ENCODE peak calls at places on chromosomes 4 and X, in ten cellular contexts. One of them, this sample, is unnamed.

GRCh38 chr4:154367659-154368058 is 123.9 kb downstream of the DCHS2 start:
- DNase-seq in breast epithelium: no peak
- DNase-seq in fibroblast of the aortic adventitia: no peak
- DNase-seq in endothelial cell: no peak
- DNase-seq in GM20000: no peak
- DNase-seq in BJ: no peak
- DNase-seq in lower lobe of right lung: no peak
- DNase-seq in coronary artery: no peak
- DNase-seq in tibial artery: no peak
- DNase-seq in neural crest cell: no peak
- DNase-seq in this sample: no peak

GRCh38 chrX:63299596-63299995 is 51.5 kb downstream of the SPIN4 start:
- DNase-seq in tibial artery: no peak
- DNase-seq in breast epithelium: no peak
- DNase-seq in BJ: no peak
- DNase-seq in fibroblast of the aortic adventitia: no peak
- DNase-seq in GM20000: no peak
- DNase-seq in lower lobe of right lung: no peak
- DNase-seq in neural crest cell: no peak
- DNase-seq in coronary artery: no peak
- DNase-seq in endothelial cell: no peak
- DNase-seq in this sample: no peak

GRCh38 chr4:72357908-72358307 is 211.1 kb downstream of the ADAMTS3 start:
- DNase-seq in GM20000: no peak
- DNase-seq in lower lobe of right lung: no peak
- DNase-seq in neural crest cell: no peak
- DNase-seq in tibial artery: no peak
- DNase-seq in breast epithelium: no peak
- DNase-seq in coronary artery: no peak
- DNase-seq in fibroblast of the aortic adventitia: no peak
- DNase-seq in endothelial cell: no peak
- DNase-seq in BJ: no peak
- DNase-seq in this sample: no peak

GRCh38 chr4:17475481-17475880 is 36.4 kb downstream of the QDPR start:
- DNase-seq in GM20000: no peak
- DNase-seq in BJ: no peak
- DNase-seq in lower lobe of right lung: no peak
- DNase-seq in breast epithelium: no peak
- DNase-seq in neural crest cell: no peak
- DNase-seq in endothelial cell: no peak
- DNase-seq in fibroblast of the aortic adventitia: peak
- DNase-seq in tibial artery: no peak
- DNase-seq in coronary artery: no peak
- DNase-seq in this sample: no peak

GRCh38 chr4:31408136-31408535 is 688.0 kb downstream of the PCDH7 start:
- DNase-seq in tibial artery: no peak
- DNase-seq in breast epithelium: no peak
- DNase-seq in BJ: no peak
- DNase-seq in fibroblast of the aortic adventitia: no peak
- DNase-seq in GM20000: no peak
- DNase-seq in lower lobe of right lung: no peak
- DNase-seq in coronary artery: no peak
- DNase-seq in neural crest cell: no peak
- DNase-seq in endothelial cell: no peak
- DNase-seq in this sample: no peak

GRCh38 chr4:152938237-152938969 is 2.3 kb downstream of the FHDC1 start:
- DNase-seq in endothelial cell: no peak
- DNase-seq in GM20000: peak
- DNase-seq in neural crest cell: no peak
- DNase-seq in coronary artery: no peak
- DNase-seq in breast epithelium: no peak
- DNase-seq in BJ: no peak
- DNase-seq in tibial artery: no peak
- DNase-seq in fibroblast of the aortic adventitia: no peak
- DNase-seq in lower lobe of right lung: no peak
- DNase-seq in this sample: no peak

GRCh38 chrX:112011376-112011775 is 71.2 kb downstream of the TRPC5 start:
- DNase-seq in coronary artery: no peak
- DNase-seq in fibroblast of the aortic adventitia: no peak
- DNase-seq in GM20000: no peak
- DNase-seq in endothelial cell: no peak
- DNase-seq in lower lobe of right lung: no peak
- DNase-seq in neural crest cell: no peak
- DNase-seq in BJ: no peak
- DNase-seq in tibial artery: no peak
- DNase-seq in breast epithelium: no peak
- DNase-seq in this sample: no peak

GRCh38 chr4:88818650-88819470 is 121.2 kb upstream of the NAP1L5 start:
- DNase-seq in endothelial cell: peak
- DNase-seq in breast epithelium: no peak
- DNase-seq in fibroblast of the aortic adventitia: peak
- DNase-seq in BJ: no peak
- DNase-seq in GM20000: peak
- DNase-seq in lower lobe of right lung: no peak
- DNase-seq in tibial artery: no peak
- DNase-seq in coronary artery: no peak
- DNase-seq in neural crest cell: no peak
- DNase-seq in this sample: no peak

GRCh38 chr4:19030048-19030447 is 1008.5 kb upstream of the LCORL start:
- DNase-seq in fibroblast of the aortic adventitia: no peak
- DNase-seq in lower lobe of right lung: no peak
- DNase-seq in neural crest cell: no peak
- DNase-seq in BJ: no peak
- DNase-seq in tibial artery: no peak
- DNase-seq in endothelial cell: no peak
- DNase-seq in coronary artery: no peak
- DNase-seq in GM20000: no peak
- DNase-seq in breast epithelium: no peak
- DNase-seq in this sample: no peak

GRCh38 chr4:88697113-88697512 is 516 bp downstream of the NAP1L5 start:
- DNase-seq in BJ: no peak
- DNase-seq in tibial artery: no peak
- DNase-seq in fibroblast of the aortic adventitia: peak
- DNase-seq in neural crest cell: no peak
- DNase-seq in breast epithelium: no peak
- DNase-seq in endothelial cell: no peak
- DNase-seq in lower lobe of right lung: no peak
- DNase-seq in coronary artery: no peak
- DNase-seq in GM20000: no peak
- DNase-seq in this sample: no peak

GRCh38 chr4:79578613-79579012 is 170.6 kb upstream of the GK2 start:
- DNase-seq in BJ: no peak
- DNase-seq in coronary artery: no peak
- DNase-seq in lower lobe of right lung: peak
- DNase-seq in GM20000: no peak
- DNase-seq in endothelial cell: no peak
- DNase-seq in neural crest cell: no peak
- DNase-seq in fibroblast of the aortic adventitia: no peak
- DNase-seq in breast epithelium: no peak
- DNase-seq in tibial artery: no peak
- DNase-seq in this sample: no peak

GRCh38 chr4:140755811-140756291 is 334 bp downstream of the TBC1D9 start:
- DNase-seq in coronary artery: peak
- DNase-seq in breast epithelium: peak
- DNase-seq in endothelial cell: peak
- DNase-seq in tibial artery: peak
- DNase-seq in fibroblast of the aortic adventitia: peak
- DNase-seq in lower lobe of right lung: peak
- DNase-seq in BJ: no peak
- DNase-seq in neural crest cell: peak
- DNase-seq in GM20000: peak
- DNase-seq in this sample: no peak
- TF ChIP-seq CTCF in coronary artery: no peak
- TF ChIP-seq CTCF in breast epithelium: no peak
- TF ChIP-seq CTCF in endothelial cell: no peak
- TF ChIP-seq CTCF in tibial artery: no peak
- TF ChIP-seq CTCF in fibroblast of the aortic adventitia: no peak
- TF ChIP-seq CTCF in lower lobe of right lung: no peak
- TF ChIP-seq CTCF in BJ: no peak
- TF ChIP-seq CTCF in neural crest cell: peak
- TF ChIP-seq CTCF in GM20000: no peak
- TF ChIP-seq CTCF in this sample: no peak

GRCh38 chr4:177339794-177340374 is 30.2 kb downstream of the NEIL3 start:
- DNase-seq in neural crest cell: no peak
- DNase-seq in coronary artery: no peak
- DNase-seq in breast epithelium: no peak
- DNase-seq in lower lobe of right lung: no peak
- DNase-seq in BJ: no peak
- DNase-seq in endothelial cell: no peak
- DNase-seq in GM20000: peak
- DNase-seq in tibial artery: no peak
- DNase-seq in fibroblast of the aortic adventitia: peak
- DNase-seq in this sample: peak
- TF ChIP-seq CTCF in neural crest cell: peak
- TF ChIP-seq CTCF in coronary artery: peak
- TF ChIP-seq CTCF in breast epithelium: no peak
- TF ChIP-seq CTCF in lower lobe of right lung: peak
- TF ChIP-seq CTCF in BJ: peak
- TF ChIP-seq CTCF in endothelial cell: peak
- TF ChIP-seq CTCF in GM20000: peak
- TF ChIP-seq CTCF in tibial artery: peak
- TF ChIP-seq CTCF in fibroblast of the aortic adventitia: peak
- TF ChIP-seq CTCF in this sample: peak

DNA sequence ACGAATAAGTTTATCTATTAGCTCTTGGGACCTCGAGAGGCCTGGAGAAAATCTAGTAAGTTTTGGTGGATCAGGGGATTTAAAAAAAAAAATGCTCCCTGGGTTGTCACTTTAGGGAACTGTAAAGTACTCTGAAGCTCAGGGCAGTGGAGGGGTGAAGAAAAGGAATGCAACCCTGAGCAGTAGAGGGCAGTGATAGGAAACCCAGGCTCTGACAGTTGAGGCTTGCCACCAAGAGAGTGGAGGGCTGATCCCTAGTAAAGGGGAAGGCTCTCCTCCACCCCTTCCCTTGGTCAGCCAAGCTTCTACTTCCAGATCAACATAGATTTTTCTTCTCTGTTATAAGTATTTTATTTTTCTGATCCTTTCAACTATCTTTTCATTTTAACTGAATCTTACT is 73.1 kb downstream of the FBXO8 start:
- DNase-seq in GM20000: no peak
- DNase-seq in fibroblast of the aortic adventitia: no peak
- DNase-seq in neural crest cell: no peak
- DNase-seq in lower lobe of right lung: no peak
- DNase-seq in breast epithelium: no peak
- DNase-seq in BJ: no peak
- DNase-seq in coronary artery: no peak
- DNase-seq in endothelial cell: no peak
- DNase-seq in tibial artery: no peak
- DNase-seq in this sample: no peak
- TF ChIP-seq CTCF in GM20000: no peak
- TF ChIP-seq CTCF in fibroblast of the aortic adventitia: peak
- TF ChIP-seq CTCF in neural crest cell: no peak
- TF ChIP-seq CTCF in lower lobe of right lung: no peak
- TF ChIP-seq CTCF in breast epithelium: no peak
- TF ChIP-seq CTCF in BJ: no peak
- TF ChIP-seq CTCF in coronary artery: no peak
- TF ChIP-seq CTCF in endothelial cell: no peak
- TF ChIP-seq CTCF in tibial artery: no peak
- TF ChIP-seq CTCF in this sample: no peak

DNA sequence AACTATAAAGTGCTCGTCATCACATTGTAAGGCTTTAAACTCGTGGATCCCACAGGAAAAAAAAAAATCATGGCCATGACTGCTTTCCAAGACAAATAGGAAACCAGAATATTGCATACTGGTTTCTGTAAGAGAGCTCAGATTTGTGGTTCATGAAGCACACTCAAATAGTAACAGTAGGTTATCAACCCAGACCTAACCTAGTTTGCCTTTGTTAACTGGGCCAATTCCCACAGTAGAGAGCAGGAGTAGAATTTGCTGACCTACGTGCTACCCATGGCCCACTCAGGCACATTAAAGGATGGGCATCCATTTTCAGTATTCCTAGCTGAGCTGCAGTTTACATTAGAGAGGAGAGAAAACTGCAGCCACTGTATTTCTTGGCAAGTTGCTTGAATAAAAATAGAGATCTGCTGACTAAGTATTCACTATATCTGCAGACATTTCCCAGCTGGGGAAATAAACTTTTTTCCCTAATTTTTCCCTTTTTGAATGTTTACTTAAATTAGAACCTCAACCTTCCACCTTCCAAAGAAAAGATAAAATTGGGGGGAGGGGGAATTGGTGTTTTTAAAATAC is 218.5 kb downstream of the SPANXN3 start:
- DNase-seq in breast epithelium: no peak
- DNase-seq in BJ: no peak
- DNase-seq in fibroblast of the aortic adventitia: no peak
- DNase-seq in coronary artery: no peak
- DNase-seq in endothelial cell: no peak
- DNase-seq in GM20000: no peak
- DNase-seq in neural crest cell: no peak
- DNase-seq in lower lobe of right lung: no peak
- DNase-seq in tibial artery: no peak
- DNase-seq in this sample: no peak
- TF ChIP-seq CTCF in breast epithelium: no peak
- TF ChIP-seq CTCF in BJ: no peak
- TF ChIP-seq CTCF in fibroblast of the aortic adventitia: no peak
- TF ChIP-seq CTCF in coronary artery: no peak
- TF ChIP-seq CTCF in endothelial cell: no peak
- TF ChIP-seq CTCF in GM20000: no peak
- TF ChIP-seq CTCF in neural crest cell: no peak
- TF ChIP-seq CTCF in lower lobe of right lung: no peak
- TF ChIP-seq CTCF in tibial artery: no peak
- TF ChIP-seq CTCF in this sample: no peak

DNA sequence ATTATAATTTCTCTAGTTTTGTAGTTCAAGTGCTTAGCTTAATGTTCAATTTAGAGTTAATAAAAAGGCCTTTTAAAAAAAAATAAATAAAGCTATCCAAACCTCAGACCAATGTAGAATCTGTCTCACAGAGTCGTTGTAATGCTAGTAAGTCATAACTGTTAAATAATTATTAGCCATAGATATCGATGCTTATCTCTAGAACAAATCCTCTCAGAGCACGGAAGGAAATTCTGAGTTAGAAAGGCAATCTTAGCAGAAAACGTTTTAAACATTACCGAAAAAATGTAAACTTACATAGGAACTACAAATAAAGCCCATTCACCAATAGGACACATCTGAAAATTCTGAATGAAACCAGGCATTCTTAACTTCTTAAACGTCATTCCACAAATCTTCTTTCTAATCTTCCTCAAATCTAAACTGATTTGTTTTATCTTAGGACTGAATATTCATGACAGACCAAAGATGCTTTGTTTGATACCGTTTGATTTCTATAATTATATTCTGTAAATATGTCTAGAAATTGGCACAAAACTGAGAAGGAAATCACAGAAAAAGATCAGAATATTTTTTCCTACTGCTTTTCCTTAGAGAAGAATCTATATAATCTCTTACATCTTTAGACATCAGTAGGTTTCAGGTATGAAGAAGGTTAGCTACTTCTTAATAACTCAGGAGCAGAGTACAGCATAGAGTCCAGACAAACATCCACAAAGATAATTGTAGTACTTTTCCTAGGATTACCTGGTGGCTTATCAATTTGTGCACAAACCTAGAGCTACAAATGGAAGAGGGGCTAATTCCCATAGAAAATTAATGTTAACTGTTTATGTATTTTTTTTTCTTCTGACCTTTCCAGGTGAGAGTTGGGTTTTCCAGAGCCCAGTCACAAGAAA is 140.7 kb downstream of the BTC start:
- DNase-seq in endothelial cell: no peak
- DNase-seq in neural crest cell: no peak
- DNase-seq in GM20000: no peak
- DNase-seq in BJ: no peak
- DNase-seq in fibroblast of the aortic adventitia: no peak
- DNase-seq in breast epithelium: no peak
- DNase-seq in lower lobe of right lung: no peak
- DNase-seq in coronary artery: no peak
- DNase-seq in tibial artery: no peak
- DNase-seq in this sample: no peak
- TF ChIP-seq CTCF in endothelial cell: no peak
- TF ChIP-seq CTCF in neural crest cell: no peak
- TF ChIP-seq CTCF in GM20000: no peak
- TF ChIP-seq CTCF in BJ: no peak
- TF ChIP-seq CTCF in fibroblast of the aortic adventitia: no peak
- TF ChIP-seq CTCF in breast epithelium: no peak
- TF ChIP-seq CTCF in lower lobe of right lung: no peak
- TF ChIP-seq CTCF in coronary artery: no peak
- TF ChIP-seq CTCF in tibial artery: no peak
- TF ChIP-seq CTCF in this sample: no peak

This sample was measured in AG09319.